ENCODE peak calls at places on chromosome 2, in nine cellular contexts. G is esophagus muscularis mucosa, C is spleen, R is H1, I is transverse colon, N is stomach, Q is sigmoid colon, L is K562, S is HCT116. B is an unnamed sample.

GRCh38 chr2:68251187-68251854 is 1.0 kb downstream of the PPP3R1 start:
- DNase-seq in G (no peak), C (peak), R (peak), I (peak), N (peak), Q (peak), L (peak), S (peak), B (peak)

GRCh38 chr2:25454824-25455611 is 113.3 kb upstream of the DNMT3A start:
- DNase-seq in G (no peak), C (no peak), R (no peak), I (no peak), N (no peak), Q (no peak), L (no peak), S (no peak), B (no peak)

GRCh38 chr2:36416370-36417165 is 61.0 kb downstream of the CRIM1 start:
- DNase-seq in G (no peak), C (no peak), R (no peak), I (peak), N (no peak), Q (no peak), L (no peak), S (no peak), B (no peak)

GRCh38 chr2:241935314-241935713 is 65.8 kb downstream of the RTP5 start:
- DNase-seq in G (no peak), C (no peak), R (no peak), I (no peak), N (no peak), Q (no peak), L (peak), S (peak), B (no peak)

GRCh38 chr2:61016392-61017002 is 1.0 kb upstream of the PEX13 start:
- DNase-seq in G (no peak), C (no peak), R (no peak), I (no peak), N (no peak), Q (no peak), L (no peak), S (no peak), B (no peak)

GRCh38 chr2:219506153-219506801 is 7.6 kb downstream of the GMPPA start:
- DNase-seq in G (no peak), C (no peak), R (no peak), I (no peak), N (no peak), Q (no peak), L (no peak), S (no peak), B (no peak)

GRCh38 chr2:227719637-227720036 is 1.8 kb upstream of the SLC19A3 start:
- DNase-seq in G (no peak), C (no peak), R (no peak), I (no peak), N (no peak), Q (no peak), L (no peak), S (no peak), B (no peak)

GRCh38 chr2:235229236-235229635 is 264.6 kb upstream of the AGAP1 start:
- DNase-seq in G (no peak), C (no peak), R (no peak), I (no peak), N (no peak), Q (no peak), L (no peak), S (no peak), B (no peak)

GRCh38 chr2:43425659-43426058 is 170.2 kb downstream of the THADA start:
- DNase-seq in G (no peak), C (no peak), R (no peak), I (no peak), N (no peak), Q (no peak), L (no peak), S (no peak), B (no peak)

GRCh38 chr2:151669585-151670081 is 64.6 kb downstream of the NEB start:
- DNase-seq in G (no peak), C (no peak), R (peak), I (no peak), N (no peak), Q (no peak), L (no peak), S (no peak), B (no peak)

GRCh38 chr2:1985571-1985970 is 241.3 kb upstream of the PXDN start:
- DNase-seq in G (no peak), C (no peak), R (no peak), I (no peak), N (no peak), Q (no peak), L (no peak), S (no peak), B (no peak)

GRCh38 chr2:106147665-106148064 is 46.4 kb downstream of the UXS1 start:
- DNase-seq in G (no peak), C (no peak), R (no peak), I (no peak), N (no peak), Q (no peak), L (no peak), S (no peak), B (no peak)

GRCh38 chr2:23199115-23199918 is 185.7 kb upstream of the KLHL29 start:
- DNase-seq in G (no peak), C (no peak), R (no peak), I (no peak), N (no peak), Q (no peak), L (peak), S (peak), B (no peak)

GRCh38 chr2:211802611-211803010 is 736.0 kb downstream of the ERBB4 start:
- DNase-seq in G (no peak), C (no peak), R (no peak), I (no peak), N (no peak), Q (no peak), L (no peak), S (no peak), B (no peak)

GRCh38 chr2:1884933-1885580 is 140.7 kb upstream of the PXDN start:
- DNase-seq in G (no peak), C (no peak), R (no peak), I (no peak), N (no peak), Q (no peak), L (no peak), S (no peak), B (no peak)

GRCh38 chr2:229111744-229112143 is 159.3 kb downstream of the PID1 start:
- DNase-seq in G (no peak), C (no peak), R (no peak), I (no peak), N (no peak), Q (no peak), L (no peak), S (no peak), B (no peak)

GRCh38 chr2:203675086-203675485 is 31.4 kb upstream of the CD28 start:
- DNase-seq in G (no peak), C (no peak), R (no peak), I (no peak), N (no peak), Q (no peak), L (no peak), S (no peak), B (no peak)

GRCh38 chr2:208657468-208657867 is 250.9 kb downstream of the PTH2R start:
- DNase-seq in G (no peak), C (no peak), R (no peak), I (no peak), N (no peak), Q (no peak), L (no peak), S (peak), B (no peak)

GRCh38 chr2:96423866-96424265 is 81.3 kb downstream of the NEURL3 start:
- DNase-seq in G (no peak), C (no peak), R (no peak), I (no peak), N (no peak), Q (no peak), L (no peak), S (no peak), B (no peak)

GRCh38 chr2:96430394-96430988 is 74.7 kb downstream of the NEURL3 start:
- DNase-seq in G (no peak), C (no peak), R (no peak), I (no peak), N (no peak), Q (no peak), L (no peak), S (no peak), B (no peak)

GRCh38 chr2:96431319-96431718 is 73.8 kb downstream of the NEURL3 start:
- DNase-seq in G (no peak), C (no peak), R (no peak), I (no peak), N (peak), Q (no peak), L (no peak), S (no peak), B (no peak)

GRCh38 chr2:96427169-96427568 is 78.0 kb downstream of the NEURL3 start:
- DNase-seq in G (no peak), C (no peak), R (no peak), I (no peak), N (no peak), Q (no peak), L (no peak), S (no peak), B (no peak)

DNA sequence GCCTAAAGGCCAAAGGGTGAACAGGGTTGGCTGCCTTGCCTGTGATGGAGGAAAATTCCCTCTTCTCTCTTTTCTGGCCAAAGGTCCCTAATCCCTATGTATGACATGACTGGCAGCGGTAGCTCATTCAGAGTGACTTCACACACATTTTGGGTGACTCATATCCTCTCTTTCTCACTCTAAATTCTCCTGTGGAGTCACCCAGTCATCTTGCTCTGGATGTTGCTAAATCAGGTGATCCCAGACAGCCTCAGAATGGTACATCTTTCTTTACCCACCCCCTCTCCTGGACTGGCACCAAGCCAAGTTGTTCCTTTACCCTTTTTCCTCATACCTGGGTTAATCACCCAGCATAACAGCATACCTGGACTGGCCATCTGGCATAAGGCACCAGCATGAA is 77.2 kb downstream of the NEURL3 start:
- DNase-seq in G (no peak), C (no peak), R (no peak), I (no peak), N (no peak), Q (no peak), L (no peak), S (peak), B (no peak)
- H3K27ac ChIP-seq in G (no peak), C (no peak), R (no peak), I (no peak), N (no peak), Q (no peak), L (no peak), S (peak), B (peak)

GRCh38 chr2:158969162-158969716 is 799 bp downstream of the TANC1 start:
- DNase-seq in G (no peak), C (no peak), R (no peak), I (no peak), N (no peak), Q (no peak), L (no peak), S (no peak), B (no peak)
- TF ChIP-seq POLR2A in G (no peak), C (no peak), R (no peak), I (no peak), N (no peak), Q (no peak), L (no peak), S (no peak), B (no peak)

DNA sequence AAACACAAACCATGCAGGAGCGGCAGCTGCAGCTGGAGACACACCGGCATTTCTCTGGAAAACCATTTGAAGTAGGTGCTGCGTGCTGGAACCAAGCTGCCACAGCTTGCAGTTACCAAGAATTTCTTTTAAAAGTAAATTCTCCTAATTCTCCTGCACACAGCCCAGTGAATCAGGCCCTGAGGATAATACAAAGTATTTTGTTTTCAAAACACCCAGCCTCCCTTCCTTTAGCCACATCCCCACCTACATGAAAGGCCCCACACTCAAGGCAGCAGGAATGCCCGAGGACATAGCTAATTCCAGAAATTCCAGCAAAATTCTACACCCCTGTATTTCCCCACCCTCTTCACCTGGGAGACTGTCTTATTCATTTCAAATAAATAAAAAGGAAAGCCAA is 488.8 kb upstream of the SOX11 start:
- DNase-seq in G (no peak), C (no peak), R (no peak), I (no peak), N (no peak), Q (no peak), L (no peak), S (no peak), B (peak)
- TF ChIP-seq POLR2AphosphoS5 in G (no peak), C (no peak), R (no peak), I (no peak), N (no peak), Q (no peak), L (no peak), S (no peak), B (no peak)

GRCh38 chr2:233015048-233015645 is 2.1 kb upstream of the NGEF start:
- DNase-seq in G (no peak), C (no peak), R (no peak), I (no peak), N (no peak), Q (no peak), L (no peak), S (no peak), B (peak)
- H3K27ac ChIP-seq in G (no peak), C (no peak), R (no peak), I (no peak), N (no peak), Q (no peak), L (no peak), S (no peak), B (no peak)

GRCh38 chr2:149597050-149598013 is 9.8 kb upstream of the MMADHC start:
- DNase-seq in G (no peak), C (no peak), R (peak), I (peak), N (peak), Q (peak), L (peak), S (peak), B (no peak)
- TF ChIP-seq POLR2A in G (no peak), C (no peak), R (no peak), I (no peak), N (no peak), Q (no peak), L (no peak), S (no peak), B (no peak)

DNA sequence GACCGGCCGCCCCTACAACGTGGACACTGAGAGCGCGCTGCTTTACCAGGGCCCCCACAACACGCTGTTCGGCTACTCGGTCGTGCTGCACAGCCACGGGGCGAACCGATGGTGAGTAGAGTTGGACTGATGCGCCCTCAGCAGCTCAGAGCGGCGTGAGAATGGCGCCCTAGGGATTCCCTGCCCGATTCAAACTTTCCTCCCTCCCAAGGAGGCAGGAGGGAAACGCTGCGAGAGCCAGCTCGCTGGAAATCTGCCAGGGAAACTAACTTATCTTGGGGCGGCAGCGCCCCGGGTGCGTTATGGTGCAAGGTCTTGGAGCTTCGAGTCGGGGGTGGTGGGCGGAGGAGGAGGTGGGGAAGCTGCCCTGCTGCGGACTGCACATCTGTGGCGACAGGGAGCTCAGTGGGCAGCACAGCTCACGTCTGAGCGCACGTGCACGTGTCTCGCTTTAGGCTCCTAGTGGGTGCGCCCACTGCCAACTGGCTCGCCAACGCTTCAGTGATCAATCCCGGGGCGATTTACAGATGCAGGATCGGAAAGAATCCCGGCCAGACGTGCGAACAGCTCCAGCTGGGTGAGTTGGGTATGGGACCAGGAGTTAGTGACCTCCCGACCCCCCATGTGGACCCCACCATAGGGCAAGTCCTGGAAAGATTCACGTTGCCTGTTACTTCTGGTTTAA is 697 bp downstream of the ITGA4 start:
- DNase-seq in G (no peak), C (peak), R (no peak), I (peak), N (peak), Q (peak), L (no peak), S (no peak), B (no peak)
- TF ChIP-seq POLR2AphosphoS5 in G (no peak), C (peak), R (no peak), I (peak), N (no peak), Q (no peak), L (no peak), S (no peak), B (no peak)

GRCh38 chr2:55099493-55099877 is 49.2 kb upstream of the RTN4 start:
- DNase-seq in G (no peak), C (no peak), R (no peak), I (no peak), N (no peak), Q (no peak), L (no peak), S (no peak), B (no peak)
- H3K27ac ChIP-seq in G (peak), C (peak), R (no peak), I (peak), N (peak), Q (peak), L (peak), S (no peak), B (peak)

GRCh38 chr2:127092306-127092705 is 14.6 kb downstream of the BIN1 start:
- DNase-seq in G (no peak), C (peak), R (no peak), I (no peak), N (no peak), Q (no peak), L (no peak), S (no peak), B (no peak)
- TF ChIP-seq POLR2A in G (no peak), C (no peak), R (no peak), I (no peak), N (no peak), Q (no peak), L (no peak), S (no peak), B (no peak)

DNA sequence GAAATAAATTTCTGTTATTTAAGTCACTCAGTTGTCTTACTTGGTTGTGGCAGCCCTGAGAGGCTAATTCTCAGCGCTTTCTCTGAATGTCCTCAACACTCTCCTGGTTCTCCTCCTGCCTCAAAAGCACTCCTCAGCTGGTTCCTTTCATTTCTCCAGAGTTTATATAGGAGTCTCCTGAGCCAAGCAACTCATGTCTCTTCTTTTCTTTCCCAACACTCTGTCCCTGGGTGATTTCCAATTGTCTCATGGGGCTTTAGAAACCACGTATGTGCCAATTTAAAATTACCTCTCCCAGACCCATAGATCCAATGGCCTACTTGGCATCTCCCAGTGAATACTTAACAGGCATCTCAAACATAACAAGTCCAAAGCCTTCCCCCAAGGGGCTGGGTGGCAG is 184.3 kb downstream of the TTC32 start:
- DNase-seq in G (no peak), C (no peak), R (no peak), I (no peak), N (no peak), Q (no peak), L (no peak), S (no peak), B (no peak)
- TF ChIP-seq POLR2AphosphoS5 in G (no peak), C (no peak), R (no peak), I (peak), N (no peak), Q (peak), L (no peak), S (no peak), B (no peak)

GRCh38 chr2:239202343-239202742 is 198.5 kb downstream of the HDAC4 start:
- DNase-seq in G (no peak), C (no peak), R (no peak), I (no peak), N (no peak), Q (peak), L (no peak), S (no peak), B (peak)

GRCh38 chr2:239201884-239202283 is 198.9 kb downstream of the HDAC4 start:
- DNase-seq in G (no peak), C (no peak), R (no peak), I (no peak), N (no peak), Q (peak), L (no peak), S (no peak), B (no peak)

GRCh38 chr2:239203443-239204142 is 197.2 kb downstream of the HDAC4 start:
- DNase-seq in G (no peak), C (no peak), R (no peak), I (no peak), N (no peak), Q (peak), L (no peak), S (no peak), B (no peak)

GRCh38 chr2:239201531-239201876 is 199.3 kb downstream of the HDAC4 start:
- DNase-seq in G (no peak), C (no peak), R (no peak), I (no peak), N (no peak), Q (peak), L (no peak), S (no peak), B (no peak)

DNA sequence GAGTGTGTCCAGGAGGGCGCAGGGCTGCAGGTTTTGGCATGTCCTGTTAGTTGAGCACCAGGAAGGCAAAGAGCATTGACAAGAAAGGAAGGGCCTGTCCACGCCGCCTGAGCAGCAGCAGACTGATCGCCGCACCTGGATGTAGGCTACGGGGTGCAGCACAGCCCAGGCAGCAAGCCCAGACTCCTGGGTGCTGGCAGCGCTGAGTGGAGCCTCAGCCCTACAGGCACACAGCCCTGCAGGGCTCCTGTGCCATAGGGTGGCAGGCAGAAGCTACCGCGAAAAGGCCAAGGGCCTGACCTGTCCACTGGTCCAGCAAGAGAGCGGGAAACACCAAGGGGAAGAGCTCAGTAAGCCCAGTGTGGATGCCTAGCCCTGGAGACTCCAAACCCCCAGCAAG is 198.0 kb downstream of the HDAC4 start:
- DNase-seq in G (no peak), C (no peak), R (no peak), I (no peak), N (no peak), Q (peak), L (no peak), S (no peak), B (peak)
- H3K27ac ChIP-seq in G (peak), C (no peak), R (peak), I (no peak), N (no peak), Q (peak), L (no peak), S (no peak), B (no peak)

B was measured in breast epithelium.